ENCODE peak calls at places on chromosomes 2 and 18, in nine cellular contexts. One of them, this sample, is unnamed.

GRCh38 chr2:193793914-193794313 is 1599.2 kb upstream of the TMEFF2 start:
- DNase-seq in IMR-90: no peak
- DNase-seq in HepG2: no peak
- DNase-seq in GM12878: no peak
- DNase-seq in GM23338: no peak
- DNase-seq in HCT116: no peak
- DNase-seq in PC-3: peak; percentile 40
- DNase-seq in fibroblast of lung: peak; percentile 67
- DNase-seq in astrocyte: peak; percentile 55
- DNase-seq in this sample: no peak

GRCh38 chr2:12720181-12720580 is 3.4 kb downstream of the TRIB2 start:
- DNase-seq in PC-3: no peak
- DNase-seq in GM12878: no peak
- DNase-seq in astrocyte: no peak
- DNase-seq in GM23338: no peak
- DNase-seq in HepG2: no peak
- DNase-seq in IMR-90: peak; percentile 30
- DNase-seq in fibroblast of lung: peak; percentile 40
- DNase-seq in HCT116: no peak
- DNase-seq in this sample: no peak

GRCh38 chr2:12488365-12488972 is 228.3 kb upstream of the TRIB2 start:
- DNase-seq in fibroblast of lung: no peak
- DNase-seq in astrocyte: no peak
- DNase-seq in GM23338: no peak
- DNase-seq in IMR-90: no peak
- DNase-seq in GM12878: no peak
- DNase-seq in HepG2: no peak
- DNase-seq in HCT116: no peak
- DNase-seq in PC-3: no peak
- DNase-seq in this sample: no peak

GRCh38 chr2:223084873-223085272 is 32.9 kb downstream of the KCNE4 start:
- DNase-seq in GM12878: no peak
- DNase-seq in IMR-90: peak; percentile 41
- DNase-seq in GM23338: peak; percentile 15
- DNase-seq in HCT116: no peak
- DNase-seq in HepG2: no peak
- DNase-seq in fibroblast of lung: peak; percentile 84
- DNase-seq in PC-3: no peak
- DNase-seq in astrocyte: peak; percentile 83
- DNase-seq in this sample: no peak

GRCh38 chr2:224038049-224038829 is 847 bp downstream of the SERPINE2 start:
- DNase-seq in PC-3: peak; percentile 50
- DNase-seq in GM12878: no peak
- DNase-seq in GM23338: peak; percentile 87
- DNase-seq in HCT116: no peak
- DNase-seq in HepG2: peak; percentile 33
- DNase-seq in astrocyte: peak; percentile 31
- DNase-seq in fibroblast of lung: peak; percentile 49
- DNase-seq in IMR-90: peak; percentile 13
- DNase-seq in this sample: peak; percentile 72

GRCh38 chr2:25905126-25905525 is 26.8 kb upstream of the ASXL2 start:
- DNase-seq in HCT116: no peak
- DNase-seq in PC-3: no peak
- DNase-seq in GM23338: no peak
- DNase-seq in IMR-90: peak; percentile 59
- DNase-seq in fibroblast of lung: no peak
- DNase-seq in GM12878: no peak
- DNase-seq in astrocyte: no peak
- DNase-seq in HepG2: no peak
- DNase-seq in this sample: no peak

GRCh38 chr2:100778812-100779450 is 41.0 kb upstream of the NPAS2 start:
- DNase-seq in GM12878: no peak
- DNase-seq in HepG2: peak; percentile 68
- DNase-seq in GM23338: no peak
- DNase-seq in fibroblast of lung: no peak
- DNase-seq in IMR-90: no peak
- DNase-seq in HCT116: no peak
- DNase-seq in PC-3: no peak
- DNase-seq in astrocyte: no peak
- DNase-seq in this sample: no peak

GRCh38 chr2:232809349-232810124 is 33.2 kb upstream of the KCNJ13 start:
- DNase-seq in PC-3: no peak
- DNase-seq in GM23338: no peak
- DNase-seq in fibroblast of lung: no peak
- DNase-seq in HCT116: no peak
- DNase-seq in IMR-90: no peak
- DNase-seq in GM12878: no peak
- DNase-seq in astrocyte: no peak
- DNase-seq in HepG2: no peak
- DNase-seq in this sample: no peak

GRCh38 chr2:137999273-137999672 is 35.0 kb downstream of the HNMT start:
- DNase-seq in HCT116: no peak
- DNase-seq in astrocyte: no peak
- DNase-seq in PC-3: no peak
- DNase-seq in HepG2: no peak
- DNase-seq in IMR-90: no peak
- DNase-seq in GM23338: no peak
- DNase-seq in GM12878: no peak
- DNase-seq in fibroblast of lung: no peak
- DNase-seq in this sample: no peak

GRCh38 chr2:157246212-157247067 is 11.1 kb upstream of the GALNT5 start:
- DNase-seq in HepG2: no peak
- DNase-seq in IMR-90: peak; percentile 93
- DNase-seq in astrocyte: peak; percentile 95
- DNase-seq in fibroblast of lung: peak; percentile 96
- DNase-seq in PC-3: peak; percentile 91
- DNase-seq in GM12878: peak; percentile 31
- DNase-seq in HCT116: peak; percentile 58
- DNase-seq in GM23338: peak; percentile 67
- DNase-seq in this sample: no peak

GRCh38 chr2:179422037-179422643 is 157.5 kb upstream of the SESTD1 start:
- DNase-seq in HepG2: peak; percentile 75
- DNase-seq in GM23338: peak; percentile 90
- DNase-seq in astrocyte: peak; percentile 29
- DNase-seq in GM12878: no peak
- DNase-seq in HCT116: peak; percentile 58
- DNase-seq in PC-3: peak; percentile 84
- DNase-seq in IMR-90: peak; percentile 77
- DNase-seq in fibroblast of lung: peak; percentile 56
- DNase-seq in this sample: peak; percentile 71

GRCh38 chr18:10953672-10954071 is 195.7 kb downstream of the PIEZO2 start:
- DNase-seq in HepG2: no peak
- DNase-seq in GM23338: no peak
- DNase-seq in HCT116: no peak
- DNase-seq in astrocyte: no peak
- DNase-seq in GM12878: peak; percentile 84
- DNase-seq in IMR-90: no peak
- DNase-seq in fibroblast of lung: no peak
- DNase-seq in PC-3: no peak
- DNase-seq in this sample: peak; percentile 71

GRCh38 chr2:375947-376307 is 88.0 kb upstream of the ALKAL2 start:
- DNase-seq in IMR-90: no peak
- DNase-seq in PC-3: no peak
- DNase-seq in GM23338: no peak
- DNase-seq in fibroblast of lung: no peak
- DNase-seq in HCT116: no peak
- DNase-seq in GM12878: no peak
- DNase-seq in astrocyte: no peak
- DNase-seq in HepG2: no peak
- DNase-seq in this sample: no peak

GRCh38 chr2:379778-380177 is 91.9 kb upstream of the ALKAL2 start:
- DNase-seq in HepG2: no peak
- DNase-seq in HCT116: no peak
- DNase-seq in astrocyte: no peak
- DNase-seq in IMR-90: no peak
- DNase-seq in fibroblast of lung: no peak
- DNase-seq in GM23338: no peak
- DNase-seq in PC-3: no peak
- DNase-seq in GM12878: no peak
- DNase-seq in this sample: no peak

GRCh38 chr2:378364-378763 is 90.5 kb upstream of the ALKAL2 start:
- DNase-seq in fibroblast of lung: no peak
- DNase-seq in astrocyte: no peak
- DNase-seq in IMR-90: no peak
- DNase-seq in GM23338: no peak
- DNase-seq in HCT116: no peak
- DNase-seq in PC-3: no peak
- DNase-seq in HepG2: peak; percentile 61
- DNase-seq in GM12878: no peak
- DNase-seq in this sample: no peak

GRCh38 chr2:377414-377813 is 89.5 kb upstream of the ALKAL2 start:
- DNase-seq in fibroblast of lung: no peak
- DNase-seq in astrocyte: no peak
- DNase-seq in HepG2: no peak
- DNase-seq in IMR-90: no peak
- DNase-seq in PC-3: no peak
- DNase-seq in GM23338: no peak
- DNase-seq in GM12878: no peak
- DNase-seq in HCT116: no peak
- DNase-seq in this sample: no peak

GRCh38 chr2:375270-375946 is 87.5 kb upstream of the ALKAL2 start:
- DNase-seq in GM23338: no peak
- DNase-seq in HCT116: no peak
- DNase-seq in fibroblast of lung: no peak
- DNase-seq in astrocyte: no peak
- DNase-seq in HepG2: no peak
- DNase-seq in GM12878: no peak
- DNase-seq in IMR-90: no peak
- DNase-seq in PC-3: no peak
- DNase-seq in this sample: no peak
- H4K20me1 ChIP-seq in GM23338: no peaks in the 10 kb centered on the region
- H4K20me1 ChIP-seq in HCT116: no peaks in the 10 kb centered on the region
- H4K20me1 ChIP-seq in fibroblast of lung: no peaks in the 10 kb centered on the region
- H4K20me1 ChIP-seq in astrocyte: no peaks in the 10 kb centered on the region
- H4K20me1 ChIP-seq in HepG2: no peaks in the 10 kb centered on the region
- H4K20me1 ChIP-seq in GM12878: no peaks in the 10 kb centered on the region
- H4K20me1 ChIP-seq in IMR-90: no peaks in the 10 kb centered on the region
- H4K20me1 ChIP-seq in PC-3: no peaks in the 10 kb centered on the region
- H4K20me1 ChIP-seq in this sample: no peaks in the 10 kb centered on the region

GRCh38 chr2:20664431-20665260 is 2.3 kb upstream of the GDF7 start:
- DNase-seq in GM12878: no peak
- DNase-seq in GM23338: no peak
- DNase-seq in IMR-90: no peak
- DNase-seq in fibroblast of lung: no peak
- DNase-seq in HCT116: no peak
- DNase-seq in astrocyte: no peak
- DNase-seq in PC-3: no peak
- DNase-seq in HepG2: peak; percentile 49
- DNase-seq in this sample: no peak

GRCh38 chr2:20666364-20667150 is at the start of gene GDF7:
- DNase-seq in GM23338: peak; percentile 74
- DNase-seq in astrocyte: no peak
- DNase-seq in HepG2: peak; percentile 46
- DNase-seq in fibroblast of lung: no peak
- DNase-seq in HCT116: no peak
- DNase-seq in GM12878: no peak
- DNase-seq in PC-3: no peak
- DNase-seq in IMR-90: no peak
- DNase-seq in this sample: no peak

GRCh38 chr2:20666114-20666363 is 905 bp upstream of the GDF7 start:
- DNase-seq in GM23338: peak; percentile 44
- DNase-seq in HCT116: no peak
- DNase-seq in PC-3: no peak
- DNase-seq in IMR-90: no peak
- DNase-seq in HepG2: no peak
- DNase-seq in fibroblast of lung: no peak
- DNase-seq in astrocyte: no peak
- DNase-seq in GM12878: no peak
- DNase-seq in this sample: no peak

GRCh38 chr2:20664071-20664390 is 2.9 kb upstream of the GDF7 start:
- DNase-seq in astrocyte: no peak
- DNase-seq in HCT116: no peak
- DNase-seq in GM12878: no peak
- DNase-seq in IMR-90: no peak
- DNase-seq in HepG2: no peak
- DNase-seq in fibroblast of lung: no peak
- DNase-seq in GM23338: no peak
- DNase-seq in PC-3: no peak
- DNase-seq in this sample: no peak

DNA sequence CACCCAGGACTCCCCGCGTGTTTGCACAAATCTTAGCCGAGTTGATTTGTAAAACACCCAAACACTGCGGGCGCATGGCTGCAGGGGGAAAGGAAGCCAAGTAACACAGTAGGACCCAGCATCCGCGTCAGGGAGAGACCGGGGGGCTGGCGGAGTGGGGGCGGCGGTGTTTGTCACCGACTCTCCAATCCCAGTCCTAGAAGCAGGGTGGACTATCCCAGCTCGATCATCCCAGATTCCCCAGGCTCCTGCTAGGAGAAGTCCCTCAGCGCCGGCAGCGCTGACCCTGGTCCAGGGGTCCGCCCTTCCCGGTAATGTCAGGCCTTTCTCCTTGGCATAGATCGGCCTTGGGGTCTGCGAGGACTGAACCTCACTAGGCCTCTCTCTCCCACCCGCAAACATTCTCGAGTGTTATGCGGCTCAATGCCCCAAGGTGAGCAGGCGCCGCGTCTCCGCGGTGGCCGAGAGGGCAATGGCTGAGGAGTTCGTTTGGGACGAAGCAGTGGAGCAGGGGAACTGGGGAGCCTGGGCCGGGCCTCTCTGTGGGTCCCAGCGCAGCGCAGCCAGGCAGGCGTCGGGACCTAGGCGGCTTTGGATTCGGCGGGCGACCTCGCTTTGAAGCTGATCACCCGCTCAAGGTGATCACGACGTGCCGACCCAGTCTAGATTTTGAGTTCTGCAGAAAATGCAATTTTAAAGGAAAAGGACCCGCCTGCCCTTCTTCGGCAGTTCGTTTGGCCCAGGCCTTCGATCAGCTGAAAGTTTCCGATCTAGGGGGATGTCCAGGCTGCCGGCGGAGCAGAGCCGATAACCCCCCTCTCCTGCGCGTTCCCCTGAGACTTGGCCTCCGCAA is 1.5 kb upstream of the GDF7 start:
- DNase-seq in HCT116: no peak
- DNase-seq in GM23338: peak; percentile 66
- DNase-seq in IMR-90: no peak
- DNase-seq in fibroblast of lung: no peak
- DNase-seq in HepG2: no peak
- DNase-seq in PC-3: no peak
- DNase-seq in GM12878: no peak
- DNase-seq in astrocyte: no peak
- DNase-seq in this sample: no peak
- H4K20me1 ChIP-seq in HCT116: no peaks in the 10 kb centered on the region
- H4K20me1 ChIP-seq in GM23338: no peaks in the 10 kb centered on the region
- H4K20me1 ChIP-seq in IMR-90: peaks cover 16% of the 10 kb centered on the region
- H4K20me1 ChIP-seq in fibroblast of lung: no peaks in the 10 kb centered on the region
- H4K20me1 ChIP-seq in HepG2: no peaks in the 10 kb centered on the region
- H4K20me1 ChIP-seq in PC-3: no peaks in the 10 kb centered on the region
- H4K20me1 ChIP-seq in GM12878: peaks cover 2% of the 10 kb centered on the region
- H4K20me1 ChIP-seq in astrocyte: peaks cover 16% of the 10 kb centered on the region
- H4K20me1 ChIP-seq in this sample: no peaks in the 10 kb centered on the region

GRCh38 chr18:25322806-25323205 is 29.2 kb downstream of the ZNF521 start:
- DNase-seq in astrocyte: no peak
- DNase-seq in PC-3: no peak
- DNase-seq in HCT116: no peak
- DNase-seq in GM12878: no peak
- DNase-seq in HepG2: no peak
- DNase-seq in fibroblast of lung: peak; percentile 7
- DNase-seq in GM23338: no peak
- DNase-seq in IMR-90: no peak
- DNase-seq in this sample: no peak
- H4K20me1 ChIP-seq in astrocyte: no peaks in the 10 kb centered on the region
- H4K20me1 ChIP-seq in PC-3: no peaks in the 10 kb centered on the region
- H4K20me1 ChIP-seq in HCT116: no peaks in the 10 kb centered on the region
- H4K20me1 ChIP-seq in GM12878: no peaks in the 10 kb centered on the region
- H4K20me1 ChIP-seq in HepG2: no peaks in the 10 kb centered on the region
- H4K20me1 ChIP-seq in fibroblast of lung: no peaks in the 10 kb centered on the region
- H4K20me1 ChIP-seq in GM23338: no peaks in the 10 kb centered on the region
- H4K20me1 ChIP-seq in IMR-90: peaks cover 8% of the 10 kb centered on the region
- H4K20me1 ChIP-seq in this sample: no peaks in the 10 kb centered on the region

GRCh38 chr18:3007491-3007890 is 5.5 kb downstream of the LPIN2 start:
- DNase-seq in GM12878: no peak
- DNase-seq in astrocyte: no peak
- DNase-seq in fibroblast of lung: no peak
- DNase-seq in HepG2: no peak
- DNase-seq in PC-3: no peak
- DNase-seq in HCT116: no peak
- DNase-seq in IMR-90: no peak
- DNase-seq in GM23338: no peak
- DNase-seq in this sample: no peak
- H4K20me1 ChIP-seq in GM12878: no peaks in the 10 kb centered on the region
- H4K20me1 ChIP-seq in astrocyte: peaks cover 43% of the 10 kb centered on the region
- H4K20me1 ChIP-seq in fibroblast of lung: no peaks in the 10 kb centered on the region
- H4K20me1 ChIP-seq in HepG2: peaks cover 79% of the 10 kb centered on the region
- H4K20me1 ChIP-seq in PC-3: no peaks in the 10 kb centered on the region
- H4K20me1 ChIP-seq in HCT116: no peaks in the 10 kb centered on the region
- H4K20me1 ChIP-seq in IMR-90: peaks cover 35% of the 10 kb centered on the region
- H4K20me1 ChIP-seq in GM23338: no peaks in the 10 kb centered on the region
- H4K20me1 ChIP-seq in this sample: no peaks in the 10 kb centered on the region

This sample was measured in MM.1S.